ENCODE peak calls at places on chromosomes 7 and 10, in seven cellular contexts. B is transverse colon, W is body of pancreas, H is brain microvascular endothelial cell, Q is tibial artery, I is left ventricle myocardium inferior, T is uterus. G is an unnamed sample.

GRCh38 chr10:105063796-105064195 is 422.7 kb downstream of the SORCS3 start:
- DNase-seq in B (peak), W (peak), H (no peak), Q (no peak), I (peak), T (no peak), G (no peak)

GRCh38 chr7:101739757-101740398 is 77.5 kb upstream of the CUX1 start:
- DNase-seq in B (no peak), W (peak), H (no peak), Q (no peak), I (no peak), T (no peak), G (no peak)

GRCh38 chr7:45026984-45027773 is 27.2 kb downstream of the CCM2 start:
- DNase-seq in B (no peak), W (no peak), H (no peak), Q (peak), I (no peak), T (no peak), G (no peak)

GRCh38 chr10:47098964-47099363 is 187.7 kb downstream of the PTPN20 start:
- DNase-seq in B (no peak), W (no peak), H (no peak), Q (no peak), I (no peak), T (no peak), G (no peak)

GRCh38 chr10:109556399-109556798 is 366.9 kb downstream of the XPNPEP1 start:
- DNase-seq in B (no peak), W (no peak), H (no peak), Q (no peak), I (no peak), T (no peak), G (no peak)

GRCh38 chr10:69549959-69550358 is 23.3 kb downstream of the NEUROG3 start:
- DNase-seq in B (no peak), W (no peak), H (no peak), Q (no peak), I (no peak), T (no peak), G (no peak)

GRCh38 chr7:8176370-8177081 is 85.4 kb downstream of the ICA1 start:
- DNase-seq in B (peak), W (peak), H (no peak), Q (no peak), I (no peak), T (no peak), G (no peak)

GRCh38 chr10:105797234-105797890 is 1156.3 kb downstream of the SORCS3 start:
- DNase-seq in B (no peak), W (peak), H (peak), Q (no peak), I (no peak), T (no peak), G (no peak)

GRCh38 chr10:30432631-30433285 is 1.2 kb upstream of the MAP3K8 start:
- DNase-seq in B (peak), W (peak), H (no peak), Q (peak), I (peak), T (peak), G (no peak)

GRCh38 chr10:43863270-43863669 is 214.6 kb upstream of the ZNF32 start:
- DNase-seq in B (no peak), W (no peak), H (no peak), Q (no peak), I (no peak), T (no peak), G (no peak)

GRCh38 chr10:15719899-15720634 is at the start of gene ITGA8:
- DNase-seq in B (peak), W (no peak), H (peak), Q (peak), I (no peak), T (peak), G (no peak)

GRCh38 chr10:124125305-124126116 is 32.1 kb upstream of the CHST15 start:
- DNase-seq in B (no peak), W (no peak), H (no peak), Q (no peak), I (no peak), T (no peak), G (no peak)

GRCh38 chr7:156167417-156167807 is 355.1 kb upstream of the SHH start:
- DNase-seq in B (no peak), W (no peak), H (no peak), Q (no peak), I (no peak), T (no peak), G (no peak)

GRCh38 chr7:132387596-132387995 is 188.7 kb downstream of the PLXNA4 start:
- DNase-seq in B (no peak), W (no peak), H (no peak), Q (no peak), I (no peak), T (no peak), G (no peak)

GRCh38 chr10:73785721-73786511 is 510 bp downstream of the ZSWIM8 start:
- DNase-seq in B (peak), W (peak), H (peak), Q (no peak), I (no peak), T (no peak), G (peak)

GRCh38 chr7:77629797-77630196 is 66.5 kb upstream of the RSBN1L start:
- DNase-seq in B (no peak), W (no peak), H (no peak), Q (no peak), I (no peak), T (no peak), G (no peak)

GRCh38 chr7:157500171-157500960 is 163.6 kb downstream of the DNAJB6 start:
- DNase-seq in B (no peak), W (no peak), H (no peak), Q (peak), I (no peak), T (no peak), G (no peak)

GRCh38 chr10:42969147-42969546 is 107.7 kb upstream of the RET start:
- DNase-seq in B (no peak), W (no peak), H (no peak), Q (peak), I (no peak), T (no peak), G (no peak)

GRCh38 chr10:19812976-19813375 is 3.3 kb upstream of the PLXDC2 start:
- DNase-seq in B (no peak), W (no peak), H (no peak), Q (no peak), I (no peak), T (no peak), G (no peak)

GRCh38 chr10:5710854-5711253 is 26.2 kb downstream of the TASOR2 start:
- DNase-seq in B (no peak), W (no peak), H (no peak), Q (no peak), I (no peak), T (no peak), G (no peak)

GRCh38 chr7:47786557-47787248 is 161.6 kb downstream of the PKD1L1 start:
- DNase-seq in B (peak), W (peak), H (peak), Q (peak), I (peak), T (peak), G (no peak)

GRCh38 chr7:16646427-16647081 is 573 bp downstream of the BZW2 start:
- DNase-seq in B (peak), W (peak), H (no peak), Q (peak), I (no peak), T (no peak), G (no peak)

GRCh38 chr7:70313251-70313650 is 715.0 kb downstream of the AUTS2 start:
- DNase-seq in B (no peak), W (no peak), H (no peak), Q (no peak), I (no peak), T (no peak), G (no peak)

GRCh38 chr7:20268832-20269231 is 51.6 kb upstream of the MACC1 start:
- DNase-seq in B (no peak), W (no peak), H (peak), Q (no peak), I (no peak), T (no peak), G (no peak)

GRCh38 chr7:81680120-81680519 is 89.7 kb downstream of the HGF start:
- DNase-seq in B (no peak), W (no peak), H (no peak), Q (no peak), I (no peak), T (no peak), G (no peak)

GRCh38 chr10:133276100-133276434 is 601 bp downstream of the ADAM8 start:
- DNase-seq in B (no peak), W (no peak), H (no peak), Q (no peak), I (no peak), T (no peak), G (no peak)

GRCh38 chr7:28662236-28662635 is 249.9 kb downstream of the CREB5 start:
- DNase-seq in B (no peak), W (no peak), H (no peak), Q (no peak), I (no peak), T (no peak), G (no peak)

GRCh38 chr7:80307251-80307856 is 172.7 kb downstream of the GNAI1 start:
- DNase-seq in B (no peak), W (peak), H (peak), Q (no peak), I (no peak), T (no peak), G (no peak)

GRCh38 chr10:112182808-112183328 is 697 bp downstream of the GPAM start:
- DNase-seq in B (no peak), W (no peak), H (no peak), Q (no peak), I (no peak), T (no peak), G (no peak)

GRCh38 chr10:119316729-119317097 is 109.3 kb downstream of the GRK5 start:
- DNase-seq in B (no peak), W (no peak), H (peak), Q (no peak), I (no peak), T (no peak), G (no peak)

GRCh38 chr10:87634311-87634710 is 25.4 kb upstream of the PAPSS2 start:
- DNase-seq in B (no peak), W (no peak), H (peak), Q (no peak), I (no peak), T (no peak), G (no peak)

GRCh38 chr7:16929146-16929762 is 47.5 kb upstream of the AGR3 start:
- DNase-seq in B (no peak), W (no peak), H (no peak), Q (no peak), I (no peak), T (no peak), G (no peak)

GRCh38 chr10:86334515-86335085 is 32.0 kb downstream of the GRID1 start:
- DNase-seq in B (no peak), W (no peak), H (no peak), Q (no peak), I (no peak), T (no peak), G (no peak)

GRCh38 chr7:142549007-142549406 is 200.3 kb upstream of the PRSS1 start:
- DNase-seq in B (no peak), W (no peak), H (no peak), Q (no peak), I (no peak), T (no peak), G (no peak)

GRCh38 chr10:116272497-116273221 is at the start of gene GFRA1:
- DNase-seq in B (no peak), W (peak), H (no peak), Q (no peak), I (peak), T (peak), G (no peak)

GRCh38 chr7:97025130-97025499 is 484 bp upstream of the DLX5 start:
- DNase-seq in B (no peak), W (no peak), H (no peak), Q (no peak), I (no peak), T (no peak), G (no peak)

GRCh38 chr10:73971636-73972354 is 26.1 kb upstream of the VCL start:
- DNase-seq in B (no peak), W (no peak), H (no peak), Q (no peak), I (no peak), T (no peak), G (no peak)

GRCh38 chr7:4751398-4751947 is 23.9 kb upstream of the AP5Z1 start:
- DNase-seq in B (no peak), W (peak), H (no peak), Q (no peak), I (no peak), T (no peak), G (peak)

GRCh38 chr7:150631084-150631824 is 931 bp downstream of the GIMAP6 start:
- DNase-seq in B (no peak), W (peak), H (no peak), Q (no peak), I (peak), T (no peak), G (no peak)

GRCh38 chr10:4635883-4636282 is 190.1 kb upstream of the AKR1E2 start:
- DNase-seq in B (no peak), W (no peak), H (no peak), Q (no peak), I (no peak), T (no peak), G (no peak)
- H3K27ac ChIP-seq in B (no peak), W (no peak), H (no peak), Q (no peak), I (no peak), T (no peak), G (no peak)

DNA sequence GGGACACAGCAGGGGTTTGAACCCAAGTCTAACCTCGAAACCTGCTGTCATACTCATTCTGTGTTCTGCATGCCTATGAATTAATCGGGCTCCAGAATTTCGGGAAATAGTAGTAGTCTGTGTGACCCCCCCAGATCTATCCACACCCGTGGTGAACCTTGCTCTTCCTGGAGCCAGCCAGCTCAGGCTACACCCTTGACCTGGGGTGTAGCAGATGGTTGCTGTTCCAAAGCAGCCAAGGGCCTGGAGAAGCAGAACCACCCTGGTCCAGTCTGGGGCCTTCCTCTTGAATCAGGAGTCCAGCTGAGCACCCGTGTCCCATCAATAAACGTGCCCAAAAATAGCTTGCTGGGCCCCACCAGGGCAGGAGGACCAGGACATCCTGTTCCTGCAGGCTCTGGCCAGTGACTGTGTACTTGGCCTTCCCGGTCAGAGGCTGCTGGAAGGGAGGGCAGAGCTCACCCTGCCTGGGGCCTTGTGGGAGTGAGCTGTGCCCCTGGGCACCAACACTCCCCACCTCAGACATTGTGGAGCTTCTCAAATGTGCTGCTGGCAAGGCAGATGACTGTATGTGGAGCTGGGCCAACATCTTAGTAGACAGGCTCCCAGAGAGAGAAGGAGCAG is 101.2 kb upstream of the ZNF716 start:
- DNase-seq in B (no peak), W (no peak), H (no peak), Q (no peak), I (peak), T (no peak), G (no peak)
- H3K27ac ChIP-seq in B (no peak), W (no peak), H (no peak), Q (no peak), I (peak), T (no peak), G (no peak)

DNA sequence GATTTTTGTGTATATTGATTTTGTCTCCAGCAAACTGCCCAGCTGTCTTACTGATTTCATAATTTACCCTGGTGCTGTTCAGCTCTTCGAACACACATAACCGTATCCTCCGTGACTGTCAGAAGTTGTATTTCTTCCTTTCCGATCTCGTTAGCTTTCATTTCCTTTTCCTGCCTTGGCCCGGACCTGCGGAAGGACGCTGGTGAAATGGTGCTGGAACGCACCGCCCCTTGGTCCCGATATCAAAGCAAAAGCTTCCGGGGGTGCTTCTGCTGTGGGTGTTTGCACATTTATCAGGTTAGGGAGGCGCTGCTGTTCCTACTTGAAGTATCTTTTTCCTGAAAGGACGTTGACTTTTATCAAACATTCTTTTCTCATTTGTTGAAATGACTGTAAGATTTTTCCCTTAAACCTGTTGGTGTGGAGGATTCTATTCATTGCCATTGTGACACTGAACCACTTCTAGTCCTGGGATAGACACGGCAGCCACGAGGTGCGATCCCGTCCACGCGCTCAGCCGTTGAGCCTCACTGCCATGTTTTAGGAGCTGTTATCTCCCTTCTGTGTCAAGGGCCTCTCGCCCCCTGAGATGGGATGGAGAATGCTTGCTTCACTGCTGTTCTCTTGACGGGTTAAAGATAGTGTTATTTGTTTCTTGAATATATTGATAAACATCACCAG is 72.6 kb downstream of the FOXL3 start:
- DNase-seq in B (peak), W (peak), H (no peak), Q (no peak), I (peak), T (no peak), G (no peak)
- H3K27ac ChIP-seq in B (no peak), W (peak), H (no peak), Q (no peak), I (no peak), T (no peak), G (no peak)

DNA sequence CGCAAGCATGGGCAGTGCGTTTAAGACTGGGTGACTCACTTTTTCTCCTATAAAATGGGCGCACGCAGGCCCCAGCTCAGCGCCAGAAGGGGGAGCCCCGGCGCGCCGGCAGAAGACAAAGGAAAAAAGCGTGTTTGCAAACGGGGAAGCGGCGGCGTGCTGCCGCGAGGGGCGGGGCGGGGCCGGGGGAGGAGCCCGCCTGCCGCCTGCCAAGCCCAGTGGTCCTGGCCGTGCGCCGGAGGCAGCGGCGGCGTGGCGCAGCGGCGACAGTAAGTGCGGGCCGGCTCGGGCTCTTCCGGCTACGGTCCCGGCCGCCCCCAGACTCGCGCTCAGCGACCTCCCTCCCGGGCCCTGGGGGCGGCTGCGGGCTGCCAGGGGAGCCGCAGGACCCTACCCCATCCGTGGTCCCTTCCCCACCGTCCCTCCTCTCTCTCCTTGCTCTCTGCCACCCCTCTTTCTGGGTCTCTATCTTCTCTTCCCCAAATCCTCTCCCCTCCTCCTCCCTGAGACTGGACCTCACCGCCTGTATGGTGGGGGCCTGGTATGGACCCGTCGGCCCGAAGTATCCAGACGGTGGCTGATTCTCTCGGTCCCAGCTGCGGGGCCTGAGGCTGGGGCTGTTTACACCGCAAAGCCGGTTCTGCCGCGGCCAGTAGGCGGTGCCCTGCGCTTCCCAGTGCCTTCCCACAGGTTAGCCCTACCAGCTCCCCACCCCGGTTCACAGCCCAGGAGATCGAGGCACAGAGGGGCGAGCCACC is at the start of gene SLC29A3:
- DNase-seq in B (peak), W (peak), H (peak), Q (peak), I (peak), T (peak), G (peak)
- H3K27ac ChIP-seq in B (peak), W (peak), H (no peak), Q (peak), I (peak), T (peak), G (peak)

GRCh38 chr10:77415311-77415960 is 222.2 kb downstream of the KCNMA1 start:
- DNase-seq in B (no peak), W (peak), H (no peak), Q (no peak), I (no peak), T (no peak), G (no peak)
- H3K27ac ChIP-seq in B (no peak), W (peak), H (peak), Q (peak), I (no peak), T (peak), G (no peak)